ENCODE peak calls at places on chromosome 21, in five cellular contexts. Q, N, V, P and J are unnamed samples.

GRCh38 chr21:45084881-45085536 is 10.6 kb downstream of the ADARB1 start:
- DNase-seq in V (no peak), N (no peak), Q (no peak), P (no peak), J (no peak)

GRCh38 chr21:35904995-35905972 is 155.0 kb downstream of the SETD4 start:
- DNase-seq in V (no peak), P (peak; percentile 60), N (no peak), Q (no peak), J (no peak)

GRCh38 chr21:15557925-15558324 is 171.9 kb upstream of the USP25 start:
- DNase-seq in P (no peak), N (no peak), V (no peak), Q (no peak), J (peak; percentile 34)

GRCh38 chr21:41426656-41427311 is 745 bp downstream of the MX1 start:
- DNase-seq in V (no peak), N (no peak), Q (no peak), P (no peak), J (no peak)

GRCh38 chr21:33734326-33734725 is 92.0 kb downstream of the ITSN1 start:
- DNase-seq in V (no peak), N (no peak), P (no peak), Q (no peak), J (no peak)

GRCh38 chr21:32716486-32716885 is 11.3 kb downstream of the SYNJ1 start:
- DNase-seq in Q (no peak), N (no peak), V (no peak), P (no peak), J (no peak)

GRCh38 chr21:35641271-35642016 is 418.9 kb downstream of the SETD4 start:
- DNase-seq in N (no peak), V (no peak), Q (no peak), P (no peak), J (no peak)

GRCh38 chr21:31397939-31398338 is 53.9 kb upstream of the TIAM1 start:
- DNase-seq in N (no peak), P (no peak), Q (no peak), V (peak; percentile 9), J (no peak)

GRCh38 chr21:19535356-19535755 is 1131.8 kb upstream of the TMPRSS15 start:
- DNase-seq in Q (no peak), V (no peak), N (no peak), P (no peak), J (no peak)

GRCh38 chr21:25670726-25671125 is 31.7 kb downstream of the JAM2 start:
- DNase-seq in N (no peak), Q (no peak), P (no peak), V (no peak), J (no peak)

GRCh38 chr21:36909901-36910561 is 56.4 kb downstream of the HLCS start:
- DNase-seq in N (no peak), Q (no peak), V (no peak), P (no peak), J (no peak)

GRCh38 chr21:32844653-32845443 is 73.3 kb upstream of the PAXBP1 start:
- DNase-seq in Q (no peak), P (no peak), N (no peak), V (no peak), J (no peak)

GRCh38 chr21:35840197-35840799 is 220.0 kb downstream of the SETD4 start:
- DNase-seq in Q (peak; percentile 55), N (peak; percentile 73), V (peak; percentile 21), P (no peak), J (peak; percentile 40)

GRCh38 chr21:14236180-14236579 is 20.2 kb downstream of the RBM11 start:
- DNase-seq in V (no peak), P (no peak), N (no peak), Q (no peak), J (no peak)
- H3K27ac ChIP-seq in V (no peak overlapping the region), P (no peak overlapping the region), N (no peak overlapping the region), Q (no peak overlapping the region), J (no peak overlapping the region)

DNA sequence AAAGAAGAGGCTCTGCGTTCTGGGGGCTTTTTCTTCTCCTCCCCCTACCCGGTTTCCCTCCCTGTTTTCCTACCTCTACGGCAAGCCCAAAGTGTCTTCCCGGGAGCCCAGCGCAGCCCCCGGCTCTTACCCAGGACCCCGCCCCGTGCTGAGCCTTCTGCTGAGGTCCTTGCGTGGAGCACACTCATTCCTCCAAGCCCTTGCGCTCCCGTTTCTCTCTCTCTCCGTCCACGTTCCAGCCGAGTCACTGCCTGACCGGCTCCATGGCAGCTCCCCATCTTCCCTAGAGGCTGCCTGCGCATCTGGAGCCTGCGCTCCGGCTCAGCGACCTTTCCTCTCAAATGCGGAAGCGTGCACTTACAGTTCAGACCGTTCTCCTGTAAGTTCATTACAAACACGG is 24.9 kb upstream of the PDXK start:
- DNase-seq in V (no peak), Q (no peak), P (peak; percentile 60), N (no peak), J (no peak)
- H3K36me3 ChIP-seq in V (peaks cover 66% of the 10 kb centered on the region), Q (no peaks in the 10 kb centered on the region), P (peaks cover 48% of the 10 kb centered on the region), N (peaks cover 30% of the 10 kb centered on the region), J (peaks cover 67% of the 10 kb centered on the region)

GRCh38 chr21:29145354-29145782 is 14.9 kb downstream of the MAP3K7CL start:
- DNase-seq in Q (no peak), N (no peak), P (no peak), V (no peak), J (no peak)
- H3K4me3 ChIP-seq in Q (no peak overlapping the region), N (no peak overlapping the region), P (no peak overlapping the region), V (no peak overlapping the region), J (no peak overlapping the region)

GRCh38 chr21:26815197-26815596 is 30.0 kb downstream of the ADAMTS1 start:
- DNase-seq in N (no peak), V (no peak), Q (no peak), P (no peak), J (no peak)
- H3K27ac ChIP-seq in N (no peak overlapping the region), V (no peak overlapping the region), Q (no peak overlapping the region), P (no peak overlapping the region), J (no peak overlapping the region)

GRCh38 chr21:43802713-43803313 is 13.4 kb downstream of the RRP1 start:
- DNase-seq in Q (no peak), N (no peak), V (no peak), P (no peak), J (no peak)
- H3K36me3 ChIP-seq in Q (no peaks in the 10 kb centered on the region), N (peaks cover 16% of the 10 kb centered on the region), V (peaks cover 64% of the 10 kb centered on the region), P (peaks cover 54% of the 10 kb centered on the region), J (peaks cover 84% of the 10 kb centered on the region)

GRCh38 chr21:42615924-42616323 is 37.5 kb upstream of the PDE9A start:
- DNase-seq in N (no peak), V (no peak), Q (no peak), P (no peak), J (no peak)

GRCh38 chr21:42618713-42619112 is 34.7 kb upstream of the PDE9A start:
- DNase-seq in P (no peak), N (no peak), V (no peak), Q (no peak), J (peak; percentile 62)

GRCh38 chr21:42614811-42615342 is 38.5 kb upstream of the PDE9A start:
- DNase-seq in Q (peak; percentile 69), V (peak; percentile 40), N (no peak), P (peak; percentile 81), J (peak; percentile 58)

GRCh38 chr21:42617476-42617875 is 35.9 kb upstream of the PDE9A start:
- DNase-seq in Q (no peak), N (no peak), V (no peak), P (no peak), J (no peak)

GRCh38 chr21:42616366-42617340 is 36.8 kb upstream of the PDE9A start:
- DNase-seq in Q (no peak), V (no peak), N (no peak), P (peak; percentile 61), J (no peak)
- H3K4me3 ChIP-seq in Q (no peak overlapping the region), V (peak overlapping the region; percentile 35), N (no peak overlapping the region), P (peak overlapping the region; percentile 33), J (no peak overlapping the region)

GRCh38 chr21:39209334-39209688 is 26.1 kb upstream of the PSMG1 start:
- DNase-seq in Q (no peak), V (no peak), N (no peak), P (no peak), J (no peak)
- H3K27ac ChIP-seq in Q (no peak overlapping the region), V (no peak overlapping the region), N (peak overlapping the region; percentile 9), P (no peak overlapping the region), J (no peak overlapping the region)